ENCODE peak calls at places on chromosomes 16 and 17, in four cellular contexts. Q is H1, X is GM12878, T is K562. M is an unnamed sample.

GRCh38 chr17:4559851-4560820 is at the start of gene GGT6:
- DNase-seq in T (no peak), Q (no peak), X (no peak), M (no peak)

GRCh38 chr17:63445571-63446217 is 412 bp downstream of the CYB561 start:
- DNase-seq in Q (no peak), X (no peak), T (peak; percentile 60), M (no peak)

GRCh38 chr17:38861399-38861843 is 7.9 kb upstream of the RPL23 start:
- DNase-seq in X (no peak), T (no peak), Q (no peak), M (peak; percentile 67)

GRCh38 chr16:90020260-90020837 is 1.1 kb upstream of the DBNDD1 start:
- DNase-seq in Q (no peak), T (no peak), X (no peak), M (peak; percentile 26)

GRCh38 chr17:17621254-17621653 is 29.7 kb upstream of the PEMT start:
- DNase-seq in X (no peak), Q (no peak), T (no peak), M (no peak)

GRCh38 chr17:80252871-80253270 is 7.8 kb upstream of the RNF213 start:
- DNase-seq in Q (peak; percentile 46), X (no peak), T (peak; percentile 44), M (no peak)

GRCh38 chr17:41486809-41487530 is 2.7 kb downstream of the KRT36 start:
- DNase-seq in Q (peak; percentile 59), T (peak; percentile 83), X (no peak), M (peak; percentile 42)

GRCh38 chr17:68871447-68871846 is 83.7 kb downstream of the ABCA8 start:
- DNase-seq in Q (no peak), T (no peak), X (no peak), M (no peak)

GRCh38 chr17:17042851-17043667 is 802 bp downstream of the MPRIP start:
- DNase-seq in Q (no peak), T (no peak), X (no peak), M (no peak)

GRCh38 chr17:4497101-4497824 is 1.4 kb upstream of the SPNS2 start:
- DNase-seq in Q (no peak), X (peak; percentile 21), T (no peak), M (no peak)

GRCh38 chr16:2752850-2753522 is 548 bp downstream of the SRRM2 start:
- DNase-seq in X (no peak), T (peak; percentile 91), Q (no peak), M (peak; percentile 56)

GRCh38 chr16:23081675-23082119 is 67.6 kb downstream of the USP31 start:
- DNase-seq in X (no peak), Q (no peak), T (no peak), M (no peak)

GRCh38 chr17:17900615-17901520 is 64.1 kb upstream of the SREBF1 start:
- DNase-seq in X (no peak), T (no peak), Q (no peak), M (peak; percentile 96)

GRCh38 chr16:66598111-66598510 is 6.4 kb upstream of the CMTM3 start:
- DNase-seq in T (no peak), Q (no peak), X (no peak), M (no peak)

GRCh38 chr16:57471209-57471608 is 8.7 kb downstream of the POLR2C start:
- DNase-seq in Q (no peak), T (no peak), X (no peak), M (no peak)

GRCh38 chr17:48753794-48754499 is 25.4 kb upstream of the HOXB13 start:
- DNase-seq in X (no peak), Q (no peak), T (no peak), M (no peak)

GRCh38 chr17:7133424-7133823 is 18.8 kb upstream of the ASGR2 start:
- DNase-seq in X (peak; percentile 36), Q (no peak), T (peak; percentile 19), M (peak; percentile 74)

GRCh38 chr16:54526916-54527315 is 240.3 kb upstream of the IRX3 start:
- DNase-seq in Q (no peak), T (no peak), X (no peak), M (no peak)

GRCh38 chr17:29621751-29622194 is 939 bp downstream of the CORO6 start:
- DNase-seq in T (no peak), Q (no peak), X (no peak), M (no peak)

GRCh38 chr17:17467021-17467420 is 9.8 kb upstream of the MED9 start:
- DNase-seq in T (no peak), X (no peak), Q (no peak), M (no peak)

GRCh38 chr16:10760863-10761262 is 17.2 kb downstream of the NUBP1 start:
- DNase-seq in T (no peak), X (no peak), Q (no peak), M (no peak)

GRCh38 chr17:62675260-62675659 is 47.8 kb downstream of the MRC2 start:
- DNase-seq in T (no peak), X (no peak), Q (no peak), M (no peak)

GRCh38 chr16:28090646-28091377 is 27.3 kb upstream of the GSG1L start:
- DNase-seq in X (no peak), T (peak; percentile 32), Q (peak; percentile 66), M (no peak)

GRCh38 chr16:75340715-75341500 is 89.5 kb upstream of the BCAR1 start:
- DNase-seq in T (no peak), Q (peak; percentile 19), X (no peak), M (no peak)

GRCh38 chr17:44324092-44324570 is 492 bp downstream of the SLC25A39 start:
- DNase-seq in Q (no peak), X (no peak), T (no peak), M (no peak)

GRCh38 chr17:40443988-40444899 is 994 bp downstream of the IGFBP4 start:
- DNase-seq in T (no peak), Q (no peak), X (no peak), M (no peak)

GRCh38 chr17:65115721-65116312 is 21.4 kb upstream of the RGS9 start:
- DNase-seq in X (no peak), T (no peak), Q (no peak), M (no peak)

GRCh38 chr16:30867747-30868146 is 26.1 kb downstream of the BCL7C start:
- DNase-seq in Q (no peak), X (no peak), T (no peak), M (no peak)

GRCh38 chr17:75124041-75124818 is 7.3 kb downstream of the NT5C start:
- DNase-seq in T (peak; percentile 67), X (no peak), Q (no peak), M (peak; percentile 48)

GRCh38 chr16:85309656-85310587 is 197.7 kb upstream of the CIBAR2 start:
- DNase-seq in Q (no peak), X (no peak), T (peak; percentile 55), M (peak; percentile 34)
- TF ChIP-seq RAD21 in Q (no peak), X (no peak), T (no peak), M (no peak)

DNA sequence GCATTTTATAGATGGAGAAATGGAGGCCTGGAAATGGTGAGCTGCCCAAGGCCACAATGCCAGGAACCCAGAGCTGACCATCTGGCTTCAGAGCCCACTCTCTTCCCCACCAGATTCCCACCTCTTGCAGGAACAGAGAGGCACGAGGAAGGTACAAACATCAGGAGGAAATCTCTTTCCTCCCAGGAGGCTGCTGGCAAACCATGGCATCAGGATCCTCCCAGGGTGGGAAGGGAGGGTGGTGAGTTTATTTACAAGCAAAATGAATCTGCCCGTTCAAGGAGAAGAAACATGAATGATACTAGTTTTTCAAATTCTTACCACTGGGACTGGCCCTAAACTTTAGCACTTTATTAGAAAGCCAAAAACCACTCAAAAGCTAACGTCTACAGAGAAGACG is 79.2 kb downstream of the NXN start:
- DNase-seq in X (no peak), Q (no peak), T (no peak), M (no peak)
- TF ChIP-seq CBX5 in X (no peak), Q (no peak), T (no peak), M (no peak)

GRCh38 chr16:16186820-16187219 is 36.5 kb downstream of the ABCC6 start:
- DNase-seq in X (no peak), Q (no peak), T (no peak), M (no peak)

GRCh38 chr16:16183562-16183961 is 39.7 kb downstream of the ABCC6 start:
- DNase-seq in T (no peak), Q (peak; percentile 9), X (no peak), M (no peak)

GRCh38 chr16:16182918-16183317 is 40.4 kb downstream of the ABCC6 start:
- DNase-seq in X (no peak), Q (no peak), T (no peak), M (no peak)

GRCh38 chr16:16185095-16185494 is 38.2 kb downstream of the ABCC6 start:
- DNase-seq in T (no peak), X (no peak), Q (no peak), M (no peak)

DNA sequence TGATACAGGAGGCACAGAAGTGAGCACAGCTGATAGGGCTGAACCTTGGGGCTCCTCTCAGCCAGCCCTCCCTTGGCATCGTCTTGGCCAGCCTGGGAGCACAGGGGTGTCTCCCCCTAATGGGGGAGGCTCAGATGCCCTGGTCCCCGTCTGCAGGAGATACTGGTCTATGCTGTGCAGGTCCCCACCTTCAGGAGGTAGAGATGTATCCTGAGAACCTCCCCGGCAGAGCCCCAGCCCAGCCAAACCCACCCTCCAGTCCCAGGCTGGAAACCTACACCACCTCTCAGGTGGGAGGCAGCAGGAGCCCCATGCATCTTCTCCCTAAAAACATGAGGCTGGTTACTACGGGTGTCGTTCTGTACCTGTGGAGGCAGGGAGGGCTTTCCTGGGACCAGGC is 38.7 kb downstream of the ABCC6 start:
- DNase-seq in T (no peak), X (no peak), Q (no peak), M (no peak)
- TF ChIP-seq RAD21 in T (no peak), X (no peak), Q (no peak), M (no peak)

DNA sequence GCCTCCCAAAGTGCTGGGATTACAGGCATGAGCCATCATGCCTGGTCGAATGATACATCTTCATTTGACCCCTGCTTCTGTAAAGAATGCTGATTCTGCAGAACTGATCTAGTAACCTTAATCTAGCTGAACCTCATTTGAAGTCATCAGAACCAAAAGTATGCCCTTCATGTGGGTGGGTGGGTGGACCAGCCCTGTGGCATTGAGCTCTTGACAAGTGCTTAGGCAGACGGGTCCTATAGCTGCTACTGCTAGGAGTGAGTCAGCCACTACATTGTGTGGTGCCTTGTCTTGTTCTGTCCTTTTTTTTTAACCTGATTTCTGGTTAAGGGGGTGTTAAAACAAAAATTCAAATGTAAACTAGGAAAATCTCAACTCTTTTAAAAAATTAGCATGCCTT is 29.6 kb downstream of the SF3B3 start:
- DNase-seq in T (no peak), X (no peak), Q (no peak), M (no peak)
- TF ChIP-seq CBX5 in T (no peak), X (no peak), Q (no peak), M (no peak)

GRCh38 chr16:82542714-82543113 is 84.1 kb upstream of the CDH13 start:
- DNase-seq in T (no peak), X (no peak), Q (no peak), M (no peak)

DNA sequence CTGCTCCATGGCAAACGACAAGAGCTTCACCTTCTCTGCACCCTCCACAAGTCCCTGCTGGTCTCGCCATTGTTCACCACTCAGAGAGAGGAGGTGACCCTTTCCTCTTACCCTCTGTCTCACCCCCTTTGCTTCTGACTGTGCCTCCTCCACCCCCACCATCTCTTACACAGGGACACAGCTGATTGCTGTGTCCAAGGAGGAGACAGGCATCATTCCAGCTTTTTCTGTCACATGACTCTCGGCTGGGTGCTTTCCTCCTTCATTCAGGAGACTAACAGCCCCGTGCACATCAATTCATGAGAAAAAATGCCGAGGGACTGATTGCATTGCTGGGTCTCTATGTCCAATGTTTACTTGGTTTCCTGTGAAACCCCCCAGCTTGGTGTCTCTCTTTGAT is 82.4 kb upstream of the CDH13 start:
- DNase-seq in T (no peak), X (no peak), Q (no peak), M (no peak)
- TF ChIP-seq RAD21 in T (no peak), X (no peak), Q (no peak), M (no peak)

GRCh38 chr16:56409195-56409594 is 16.1 kb downstream of the AMFR start:
- DNase-seq in T (no peak), X (no peak), Q (no peak), M (peak; percentile 61)
- TF ChIP-seq CBX5 in T (no peak), X (no peak), Q (no peak), M (no peak)